ENCODE peak calls at places on chromosome 18, in seven cellular contexts. G, Y, A, C, Z, K and S are unnamed samples.

GRCh38 chr18:44342167-44342566 is 338.5 kb upstream of the SETBP1 start:
- DNase-seq in K (no peak), C (no peak), G (no peak), Y (no peak), A (no peak), Z (no peak), S (peak; percentile 34)

GRCh38 chr18:9631814-9632496 is 17.6 kb upstream of the PPP4R1 start:
- DNase-seq in Z (peak; percentile 62), A (no peak), G (no peak), C (peak; percentile 88), K (no peak), Y (peak; percentile 73), S (peak; percentile 89)

GRCh38 chr18:21179590-21180220 is 62.3 kb upstream of the GREB1L start:
- DNase-seq in A (peak; percentile 42), Y (peak; percentile 52), C (peak; percentile 82), Z (peak; percentile 25), G (peak; percentile 20), K (no peak), S (peak; percentile 67)

GRCh38 chr18:45498270-45498625 is 117.0 kb upstream of the SLC14A2 start:
- DNase-seq in G (no peak), K (no peak), Z (no peak), A (no peak), C (no peak), Y (no peak), S (no peak)

GRCh38 chr18:8820701-8821465 is 115.5 kb downstream of the MTCL1 start:
- DNase-seq in G (no peak), K (no peak), Y (no peak), Z (no peak), A (no peak), C (no peak), S (no peak)

GRCh38 chr18:80223581-80224148 is 23.6 kb downstream of the PARD6G start:
- DNase-seq in A (no peak), Z (no peak), K (no peak), Y (no peak), C (no peak), G (no peak), S (no peak)

GRCh38 chr18:79923896-79924585 is 27.4 kb downstream of the SLC66A2 start:
- DNase-seq in Z (no peak), Y (no peak), K (peak; percentile 46), A (peak; percentile 14), C (no peak), G (no peak), S (no peak)

GRCh38 chr18:61006687-61007224 is 326.5 kb upstream of the CDH20 start:
- DNase-seq in G (no peak), A (no peak), C (no peak), Z (no peak), Y (no peak), K (no peak), S (no peak)

GRCh38 chr18:54557958-54558357 is 33.1 kb upstream of the DYNAP start:
- DNase-seq in A (no peak), C (no peak), Z (no peak), G (no peak), K (no peak), Y (no peak), S (no peak)

GRCh38 chr18:11880586-11881304 is 27.4 kb downstream of the MPPE1 start:
- DNase-seq in Z (no peak), A (no peak), G (no peak), Y (no peak), K (no peak), C (no peak), S (no peak)

GRCh38 chr18:22230403-22231042 is 61.1 kb downstream of the GATA6 start:
- DNase-seq in G (no peak), C (peak; percentile 80), A (no peak), Y (no peak), K (no peak), Z (no peak), S (peak; percentile 84)

GRCh38 chr18:36108601-36109000 is 20.5 kb downstream of the SLC39A6 start:
- DNase-seq in Z (no peak), G (no peak), K (no peak), C (no peak), A (no peak), Y (no peak), S (no peak)

GRCh38 chr18:78721281-78721949 is 258.2 kb upstream of the SALL3 start:
- DNase-seq in Y (no peak), A (no peak), G (no peak), Z (no peak), C (no peak), K (no peak), S (no peak)

GRCh38 chr18:57569133-57569532 is 17.4 kb downstream of the FECH start:
- DNase-seq in A (no peak), C (no peak), K (no peak), G (no peak), Y (no peak), Z (no peak), S (no peak)

GRCh38 chr18:39190508-39190907 is 1624.9 kb upstream of the CELF4 start:
- DNase-seq in Z (no peak), C (no peak), Y (no peak), K (no peak), A (no peak), G (no peak), S (no peak)

GRCh38 chr18:41974661-41975286 is 19.7 kb downstream of the PIK3C3 start:
- DNase-seq in A (no peak), C (no peak), K (no peak), Z (no peak), Y (no peak), G (no peak), S (no peak)

GRCh38 chr18:26383454-26384270 is 157.4 kb downstream of the TAF4B start:
- DNase-seq in G (no peak), C (peak; percentile 79), Z (peak; percentile 19), K (no peak), A (no peak), Y (peak; percentile 54), S (peak; percentile 80)

GRCh38 chr18:44789704-44790103 is 109.0 kb downstream of the SETBP1 start:
- DNase-seq in G (no peak), A (no peak), C (peak; percentile 35), Z (no peak), K (no peak), Y (no peak), S (peak; percentile 12)

GRCh38 chr18:49168281-49168680 is 217.5 kb upstream of the SMAD7 start:
- DNase-seq in C (no peak), Y (no peak), G (no peak), A (peak; percentile 20), K (no peak), Z (no peak), S (no peak)

GRCh38 chr18:63207825-63208224 is 111.7 kb downstream of the BCL2 start:
- DNase-seq in G (no peak), Z (no peak), Y (no peak), A (no peak), K (no peak), C (no peak), S (no peak)

GRCh38 chr18:68997845-68998244 is 200.0 kb downstream of the CCDC102B start:
- DNase-seq in K (no peak), A (no peak), Z (no peak), C (no peak), Y (no peak), G (no peak), S (no peak)

GRCh38 chr18:77250501-77250925 is 865 bp downstream of the GALR1 start:
- DNase-seq in C (no peak), Y (no peak), K (peak; percentile 55), Z (no peak), G (no peak), A (no peak), S (no peak)
- H3K4me3 ChIP-seq in C (no peak overlapping the region), Y (no peak overlapping the region), K (no peak overlapping the region), Z (no peak overlapping the region), G (no peak overlapping the region), A (no peak overlapping the region), S (no peak overlapping the region)

GRCh38 chr18:37778417-37779165 is 213.0 kb upstream of the CELF4 start:
- DNase-seq in K (peak; percentile 91), G (no peak), Y (no peak), C (peak; percentile 63), A (peak; percentile 68), Z (peak; percentile 13), S (peak; percentile 6)
- TF ChIP-seq CTCF in K (peak; percentile 48), G (no peak), Y (peak; percentile 61), C (peak; percentile 80), A (peak; percentile 75), Z (peak; percentile 53), S (peak; percentile 68)

GRCh38 chr18:37565985-37566478 is 434 bp upstream of the CELF4 start:
- DNase-seq in K (peak; percentile 89), Z (peak; percentile 32), Y (no peak), C (peak; percentile 61), A (peak; percentile 59), G (no peak), S (peak; percentile 17)
- H3K4me3 ChIP-seq in K (no peak overlapping the region), Z (peak overlapping the region; percentile 41), Y (no peak overlapping the region), C (peak overlapping the region; percentile 74), A (no peak overlapping the region), G (no peak overlapping the region), S (peak overlapping the region; percentile 35)

DNA sequence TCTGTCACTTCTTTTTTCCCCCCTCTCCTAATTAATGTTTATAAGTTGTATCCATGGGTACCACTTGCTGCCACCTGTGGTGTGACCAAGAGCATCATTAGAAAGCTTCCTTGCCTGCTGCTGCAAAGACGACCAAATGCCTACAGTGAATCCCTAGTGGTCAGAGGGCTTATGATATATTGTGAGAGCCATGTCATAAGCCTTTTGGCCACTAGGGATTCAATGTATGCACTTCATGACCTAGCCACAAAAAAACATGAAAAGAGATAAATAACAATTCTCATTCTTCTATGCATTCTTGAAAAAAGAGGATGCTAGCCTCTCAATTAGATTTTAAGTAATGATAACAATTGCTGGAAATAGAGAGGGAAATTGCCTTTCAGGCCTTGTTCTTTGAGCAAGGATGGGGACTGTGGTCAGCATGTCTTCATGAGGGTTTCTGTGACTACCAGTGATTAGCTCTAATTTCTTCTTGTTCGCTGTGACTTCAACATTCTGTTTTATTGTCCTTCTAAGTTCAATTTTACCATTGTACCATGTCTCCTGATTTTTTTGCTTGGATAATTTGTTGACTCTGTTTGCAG is 435.3 kb downstream of the TGIF1 start:
- DNase-seq in G (no peak), A (no peak), Y (no peak), C (no peak), K (no peak), Z (peak; percentile 44), S (no peak)
- TF ChIP-seq CTCF in G (no peak), A (no peak), Y (no peak), C (peak; percentile 22), K (no peak), Z (peak; percentile 7), S (peak; percentile 18)